ENCODE peak calls at places on chromosomes 4 and X, in eight cellular contexts. P, A, L, V, Q, X, Z and K are unnamed samples.

GRCh38 chrX:32153586-32153985 is 1057.8 kb downstream of the DMD start:
- DNase-seq in P (no peak), A (no peak), L (no peak), V (no peak), Q (no peak), X (no peak), Z (no peak), K (no peak)

GRCh38 chr4:8574796-8575370 is 5.3 kb upstream of the GPR78 start:
- DNase-seq in P (no peak), A (no peak), L (no peak), V (no peak), Q (no peak), X (no peak), Z (no peak), K (no peak)

GRCh38 chr4:7890635-7891393 is 48.8 kb downstream of the AFAP1 start:
- DNase-seq in P (no peak), A (peak; percentile 78), L (no peak), V (peak; percentile 63), Q (no peak), X (no peak), Z (no peak), K (peak; percentile 64)

GRCh38 chr4:136651932-136652331 is 880.4 kb downstream of the PCDH18 start:
- DNase-seq in P (no peak), A (no peak), L (no peak), V (peak; percentile 1), Q (no peak), X (no peak), Z (no peak), K (no peak)

GRCh38 chr4:98284640-98285046 is 23.5 kb downstream of the RAP1GDS1 start:
- DNase-seq in P (no peak), A (no peak), L (no peak), V (peak; percentile 82), Q (no peak), X (no peak), Z (no peak), K (peak; percentile 31)

GRCh38 chr4:3332498-3332897 is 39.7 kb downstream of the RGS12 start:
- DNase-seq in P (no peak), A (no peak), L (no peak), V (no peak), Q (no peak), X (no peak), Z (no peak), K (no peak)

GRCh38 chrX:22383988-22384387 is 111.3 kb downstream of the CBLL2 start:
- DNase-seq in P (no peak), A (no peak), L (no peak), V (no peak), Q (no peak), X (no peak), Z (no peak), K (no peak)

GRCh38 chr4:142428715-142429114 is 417.4 kb downstream of the INPP4B start:
- DNase-seq in P (no peak), A (no peak), L (no peak), V (no peak), Q (no peak), X (no peak), Z (no peak), K (no peak)

GRCh38 chr4:4901877-4902276 is 42.4 kb downstream of the MSX1 start:
- DNase-seq in P (no peak), A (no peak), L (no peak), V (no peak), Q (no peak), X (no peak), Z (no peak), K (no peak)

GRCh38 chr4:110068248-110068647 is 130.2 kb downstream of the ELOVL6 start:
- DNase-seq in P (no peak), A (no peak), L (no peak), V (no peak), Q (no peak), X (no peak), Z (no peak), K (no peak)

GRCh38 chr4:101136373-101137370 is 210.7 kb downstream of the PPP3CA start:
- DNase-seq in P (no peak), A (no peak), L (no peak), V (no peak), Q (no peak), X (no peak), Z (no peak), K (no peak)

GRCh38 chrX:143296521-143296920 is 220.8 kb downstream of the SPANXN3 start:
- DNase-seq in P (no peak), A (no peak), L (peak; percentile 36), V (no peak), Q (no peak), X (no peak), Z (no peak), K (no peak)

GRCh38 chr4:140255467-140255866 is 101.5 kb upstream of the MAML3 start:
- DNase-seq in P (no peak), A (no peak), L (no peak), V (no peak), Q (no peak), X (no peak), Z (no peak), K (no peak)

GRCh38 chrX:45849261-45849660 is 648.6 kb upstream of the DIPK2B start:
- DNase-seq in P (no peak), A (peak; percentile 59), L (peak; percentile 13), V (peak; percentile 89), Q (no peak), X (no peak), Z (no peak), K (peak; percentile 51)

GRCh38 chr4:10157478-10158354 is 41.1 kb upstream of the WDR1 start:
- DNase-seq in P (peak; percentile 51), A (peak; percentile 36), L (peak; percentile 73), V (peak; percentile 73), Q (no peak), X (no peak), Z (peak; percentile 17), K (peak; percentile 67)

GRCh38 chr4:109211671-109212070 is 90.8 kb downstream of the COL25A1 start:
- DNase-seq in P (no peak), A (no peak), L (no peak), V (peak; percentile 9), Q (no peak), X (no peak), Z (no peak), K (no peak)